ENCODE peak calls at places on chromosomes 4 and X, in eight cellular contexts. D, I, A, B, S, W, N and C are unnamed samples.

GRCh38 chrX:70219938-70220764 is 14.3 kb upstream of the AWAT1 start:
- DNase-seq in N (no peak), D (no peak), A (no peak), B (no peak), S (no peak), I (peak), W (no peak), C (no peak)

GRCh38 chrX:118049713-118050112 is 66.9 kb downstream of the KLHL13 start:
- DNase-seq in D (no peak), S (no peak), W (no peak), I (no peak), A (no peak), B (no peak), N (no peak), C (no peak)

GRCh38 chr4:26406346-26406975 is 83.8 kb downstream of the CCKAR start:
- DNase-seq in N (no peak), S (no peak), B (no peak), W (no peak), A (no peak), I (no peak), D (no peak), C (no peak)

GRCh38 chrX:5113128-5113527 is 1115.5 kb downstream of the NLGN4X start:
- DNase-seq in B (no peak), A (no peak), S (no peak), W (peak), N (no peak), D (no peak), I (no peak), C (no peak)

GRCh38 chr4:163607292-163607691 is 112.8 kb downstream of the TMA16 start:
- DNase-seq in S (no peak), B (no peak), W (no peak), A (no peak), D (no peak), N (no peak), I (no peak), C (no peak)

GRCh38 chr4:143585548-143585947 is 72.0 kb downstream of the SMARCA5 start:
- DNase-seq in N (no peak), W (no peak), B (no peak), S (no peak), D (no peak), A (no peak), I (no peak), C (no peak)

GRCh38 chr4:82437285-82438005 is 7.1 kb downstream of the ENOPH1 start:
- DNase-seq in N (peak), D (no peak), S (no peak), W (no peak), I (peak), B (no peak), A (no peak), C (no peak)

GRCh38 chr4:1293531-1293941 is 3.8 kb downstream of the MAEA start:
- DNase-seq in B (no peak), D (no peak), S (no peak), W (no peak), A (no peak), I (no peak), N (no peak), C (no peak)

GRCh38 chrX:15399901-15400500 is 15.8 kb upstream of the VEGFD start:
- DNase-seq in A (no peak), I (peak), S (no peak), D (no peak), W (no peak), B (no peak), N (no peak), C (no peak)

GRCh38 chr4:69748176-69748575 is 12.2 kb downstream of the SULT1B1 start:
- DNase-seq in N (peak), I (peak), A (no peak), D (no peak), W (no peak), B (no peak), S (no peak), C (no peak)

GRCh38 chr4:8385106-8385505 is 55.4 kb downstream of the ACOX3 start:
- DNase-seq in D (no peak), N (no peak), W (no peak), B (no peak), A (no peak), I (no peak), S (no peak), C (peak)

GRCh38 chr4:76723373-76723772 is 174.6 kb downstream of the SOWAHB start:
- DNase-seq in D (no peak), W (no peak), N (peak), A (no peak), S (no peak), B (no peak), I (peak), C (no peak)

GRCh38 chrX:40097101-40097491 is 662 bp downstream of the BCOR start:
- DNase-seq in W (no peak), D (no peak), S (no peak), I (no peak), N (peak), A (no peak), B (no peak), C (no peak)

GRCh38 chr4:186104895-186105720 is 604 bp downstream of the FAM149A start:
- DNase-seq in N (peak), A (no peak), W (no peak), I (no peak), D (peak), S (peak), B (no peak), C (no peak)

GRCh38 chr4:74441744-74442143 is 3.2 kb upstream of the AREG start:
- DNase-seq in W (no peak), I (no peak), B (no peak), S (no peak), N (no peak), D (no peak), A (no peak), C (no peak)

GRCh38 chr4:90039122-90039521 is 88.1 kb upstream of the CCSER1 start:
- DNase-seq in S (no peak), I (no peak), A (no peak), B (no peak), D (no peak), N (no peak), W (no peak), C (no peak)

GRCh38 chrX:73562986-73563739 is at the start of gene CHIC1:
- DNase-seq in B (peak), D (peak), W (peak), S (peak), I (peak), N (peak), A (peak), C (peak)

GRCh38 chrX:108699368-108699767 is 37.0 kb downstream of the IRS4 start:
- DNase-seq in W (peak), S (no peak), D (no peak), N (peak), A (no peak), B (no peak), I (peak), C (no peak)

GRCh38 chr4:117264072-117264471 is 178.7 kb upstream of the TRAM1L1 start:
- DNase-seq in S (no peak), A (no peak), B (no peak), N (no peak), D (no peak), W (no peak), I (no peak), C (no peak)

GRCh38 chr4:25860586-25861421 is 2.0 kb downstream of the SEL1L3 start:
- DNase-seq in N (peak), B (no peak), A (no peak), W (no peak), I (peak), D (no peak), S (no peak), C (no peak)

GRCh38 chr4:6501171-6501570 is 28.8 kb upstream of the PPP2R2C start:
- DNase-seq in W (no peak), N (no peak), D (no peak), A (no peak), S (no peak), B (no peak), I (no peak), C (no peak)

GRCh38 chr4:167955006-167955405 is 137.3 kb upstream of the ANXA10 start:
- DNase-seq in D (no peak), S (no peak), N (peak), A (no peak), W (no peak), I (peak), B (no peak), C (no peak)